ENCODE peak calls at places on chromosomes 1 and 21, in four cellular contexts. X is dorsolateral prefrontal cortex; P is tibial artery; F is activated naive CD4-positive, alpha-beta T cell. S is an unnamed sample.
A peak's percentile ranks its signal among the peaks of the same experiment; 100 is the strongest.

GRCh38 chr1:199054706-199055105 is 415.9 kb downstream of the PTPRC start:
- DNase-seq in F (no peak), P (no peak), X (peak; percentile 43), S (no peak)

GRCh38 chr1:231610392-231610791 is 16.2 kb upstream of the DISC1 start:
- DNase-seq in P (no peak), F (no peak), X (no peak), S (no peak)

GRCh38 chr1:6614019-6614952 is 755 bp downstream of the PHF13 start:
- DNase-seq in X (no peak), F (peak; percentile 37), P (peak; percentile 59), S (peak; percentile 83)

GRCh38 chr1:23736437-23737134 is 6.7 kb upstream of the ELOA start:
- DNase-seq in P (no peak), X (no peak), F (no peak), S (no peak)

GRCh38 chr1:54099211-54099610 is 45.8 kb downstream of the TCEANC2 start:
- DNase-seq in X (no peak), F (no peak), P (no peak), S (no peak)

GRCh38 chr1:199691540-199691939 is 336.0 kb upstream of the NR5A2 start:
- DNase-seq in X (no peak), F (no peak), P (no peak), S (no peak)

GRCh38 chr1:234917495-234918188 is 211.0 kb downstream of the TOMM20 start:
- DNase-seq in F (no peak), P (no peak), X (no peak), S (peak; percentile 68)

GRCh38 chr21:42199488-42200463 is 19.2 kb upstream of the ABCG1 start:
- DNase-seq in F (no peak), X (no peak), P (no peak), S (peak; percentile 21)

GRCh38 chr1:156641761-156642264 is at the start of gene BCAN:
- DNase-seq in F (no peak), X (peak; percentile 44), P (no peak), S (no peak)

GRCh38 chr1:100721502-100722205 is 2.1 kb downstream of the VCAM1 start:
- DNase-seq in X (no peak), P (peak; percentile 45), F (no peak), S (no peak)

GRCh38 chr1:172089768-172090510 is 248.6 kb downstream of the DNM3 start:
- DNase-seq in X (no peak), P (peak; percentile 25), F (no peak), S (peak; percentile 81)

GRCh38 chr1:218616681-218617080 is 271.5 kb downstream of the TGFB2 start:
- DNase-seq in P (no peak), X (no peak), F (no peak), S (no peak)

GRCh38 chr1:9822897-9823692 is 670 bp downstream of the CLSTN1 start:
- DNase-seq in X (peak; percentile 49), F (no peak), P (no peak), S (peak; percentile 66)

GRCh38 chr1:181344091-181344490 is 139.2 kb upstream of the CACNA1E start:
- DNase-seq in X (no peak), F (no peak), P (no peak), S (no peak)